ENCODE peak calls at places on chromosomes 2 and 18, in six cellular contexts. N is activated CD4-positive, alpha-beta T cell treated with anti-CD3 and anti-CD28 coated beads, Interleukin-2, amount 50 U/mL, for 24 hours; G is NCI-H1436; J is colonic mucosa; T is iPS DF 19.7; H is stimulated activated CD4-positive, alpha-beta T cell treated with anti-CD3 and anti-CD28 coated beads, Interleukin-1b, Interleukin-23, amount 100 ng/mL, for 1 hour. C is an unnamed sample.

GRCh38 chr2:172173307-172173706 is 70.6 kb upstream of the DLX2 start:
- DNase-seq in N (no peak), G (no peak), J (no peak), T (no peak), H (no peak), C (peak)

GRCh38 chr18:69747388-69747787 is 200.3 kb downstream of the CD226 start:
- DNase-seq in N (no peak), G (no peak), J (no peak), T (no peak), H (no peak), C (no peak)

GRCh38 chr2:17104454-17104853 is 413.8 kb downstream of the RAD51AP2 start:
- DNase-seq in N (no peak), G (no peak), J (no peak), T (no peak), H (no peak), C (no peak)

GRCh38 chr2:38444247-38444646 is 67.2 kb upstream of the ATL2 start:
- DNase-seq in N (no peak), G (no peak), J (no peak), T (peak), H (no peak), C (no peak)

GRCh38 chr18:58114766-58115165 is 70.7 kb downstream of the NEDD4L start:
- DNase-seq in N (no peak), G (no peak), J (no peak), T (no peak), H (no peak), C (no peak)

GRCh38 chr2:82993631-82994030 is 1465.4 kb downstream of the SUCLG1 start:
- DNase-seq in N (no peak), G (no peak), J (no peak), T (no peak), H (no peak), C (no peak)

GRCh38 chr2:76749858-76750257 is 772.3 kb downstream of the LRRTM4 start:
- DNase-seq in N (no peak), G (no peak), J (no peak), T (no peak), H (no peak), C (no peak)

GRCh38 chr2:12120281-12121150 is 374.1 kb downstream of the LPIN1 start:
- DNase-seq in N (no peak), G (no peak), J (no peak), T (no peak), H (no peak), C (no peak)

GRCh38 chr2:127623388-127624320 is 22.3 kb upstream of the GPR17 start:
- DNase-seq in N (no peak), G (no peak), J (no peak), T (no peak), H (no peak), C (no peak)

GRCh38 chr2:217878865-217879595 is 123.8 kb downstream of the TNS1 start:
- DNase-seq in N (no peak), G (no peak), J (no peak), T (no peak), H (no peak), C (peak)

GRCh38 chr2:64502860-64503259 is 21.3 kb upstream of the AFTPH start:
- DNase-seq in N (no peak), G (no peak), J (no peak), T (no peak), H (no peak), C (no peak)

GRCh38 chr2:236706803-236707202 is 137.2 kb downstream of the ACKR3 start:
- DNase-seq in N (no peak), G (no peak), J (no peak), T (no peak), H (no peak), C (no peak)

GRCh38 chr18:63454497-63454896 is 22.3 kb upstream of the SERPINB5 start:
- DNase-seq in N (no peak), G (no peak), J (peak), T (no peak), H (no peak), C (no peak)

GRCh38 chr2:871175-871727 is 79.4 kb upstream of the SNTG2 start:
- DNase-seq in N (no peak), G (no peak), J (no peak), T (no peak), H (no peak), C (no peak)

C was measured in left kidney.